ENCODE peak calls at places on chromosomes 11 and 22, in eight cellular contexts. L is K562, U is RWPE2, T is neural progenitor cell, P is heart right ventricle, Q is astrocyte of the spinal cord, G is ovary, O is pancreas. K is an unnamed sample.

GRCh38 chr22:28116261-28116673 is 197.2 kb upstream of the PITPNB start:
- DNase-seq in L (no peak), U (peak; percentile 84), T (no peak), P (peak; percentile 27), Q (peak; percentile 90), G (peak; percentile 56), O (peak; percentile 29), K (no peak)

GRCh38 chr11:57205046-57205671 is 23.4 kb downstream of the LRRC55 start:
- DNase-seq in L (no peak), U (no peak), T (no peak), P (peak; percentile 30), Q (peak; percentile 26), G (no peak), O (no peak), K (no peak)

GRCh38 chr11:84825140-84825539 is 802.0 kb downstream of the DLG2 start:
- DNase-seq in L (no peak), U (no peak), T (no peak), P (no peak), Q (no peak), G (no peak), O (no peak), K (no peak)

GRCh38 chr22:20940178-20940790 is 23.1 kb downstream of the CRKL start:
- DNase-seq in L (no peak), U (no peak), T (no peak), P (no peak), Q (no peak), G (no peak), O (no peak), K (no peak)

GRCh38 chr11:69558519-69558941 is 77.1 kb downstream of the LINC01488 start:
- DNase-seq in L (no peak), U (no peak), T (no peak), P (no peak), Q (no peak), G (no peak), O (no peak), K (no peak)

GRCh38 chr22:46007848-46008261 is 30.9 kb upstream of the WNT7B start:
- DNase-seq in L (no peak), U (peak; percentile 90), T (no peak), P (peak; percentile 85), Q (peak; percentile 92), G (peak; percentile 89), O (no peak), K (no peak)

GRCh38 chr22:29784451-29785361 is 17.5 kb downstream of the UQCR10 start:
- DNase-seq in L (no peak), U (no peak), T (no peak), P (peak; percentile 39), Q (no peak), G (peak; percentile 64), O (peak; percentile 61), K (no peak)

GRCh38 chr11:3807856-3808845 is at the start of gene PGAP2:
- DNase-seq in L (peak; percentile 88), U (no peak), T (peak; percentile 91), P (peak; percentile 72), Q (peak; percentile 31), G (peak; percentile 47), O (peak; percentile 73), K (peak; percentile 62)

GRCh38 chr22:17100621-17101020 is 15.8 kb downstream of the IL17RA start:
- DNase-seq in L (no peak), U (no peak), T (no peak), P (no peak), Q (no peak), G (no peak), O (no peak), K (no peak)

GRCh38 chr11:91795139-91795887 is 429.3 kb upstream of the FAT3 start:
- DNase-seq in L (no peak), U (no peak), T (no peak), P (no peak), Q (peak; percentile 61), G (no peak), O (no peak), K (no peak)

GRCh38 chr11:16964501-16964900 is 49.7 kb downstream of the PLEKHA7 start:
- DNase-seq in L (no peak), U (no peak), T (no peak), P (no peak), Q (no peak), G (no peak), O (no peak), K (no peak)

GRCh38 chr11:120929664-120930154 is 94.2 kb upstream of the TBCEL start:
- DNase-seq in L (peak; percentile 80), U (no peak), T (peak; percentile 90), P (no peak), Q (peak; percentile 8), G (no peak), O (peak; percentile 21), K (peak; percentile 85)

GRCh38 chr11:120929090-120929489 is 94.8 kb upstream of the TBCEL start:
- DNase-seq in L (no peak), U (no peak), T (no peak), P (no peak), Q (no peak), G (no peak), O (no peak), K (no peak)

GRCh38 chr11:120932305-120932905 is 91.5 kb upstream of the TBCEL start:
- DNase-seq in L (no peak), U (no peak), T (peak; percentile 34), P (no peak), Q (no peak), G (no peak), O (no peak), K (no peak)

GRCh38 chr11:120928506-120929062 is 95.3 kb upstream of the TBCEL start:
- DNase-seq in L (no peak), U (no peak), T (no peak), P (no peak), Q (no peak), G (no peak), O (no peak), K (no peak)

GRCh38 chr11:120931057-120931779 is 92.7 kb upstream of the TBCEL start:
- DNase-seq in L (peak; percentile 24), U (no peak), T (no peak), P (no peak), Q (no peak), G (no peak), O (no peak), K (peak; percentile 45)
- TF ChIP-seq CTCF in L (peak; percentile 3), U (no peak), T (no peak), P (no peak), Q (peak; percentile 5), G (no peak), O (no peak), K (peak; percentile 36)

GRCh38 chr11:20032127-20032526 is 128.1 kb downstream of the DBX1 start:
- DNase-seq in L (no peak), U (no peak), T (no peak), P (no peak), Q (no peak), G (no peak), O (no peak), K (no peak)

GRCh38 chr11:20032577-20033265 is 127.6 kb downstream of the DBX1 start:
- DNase-seq in L (no peak), U (no peak), T (no peak), P (no peak), Q (no peak), G (no peak), O (no peak), K (no peak)

GRCh38 chr11:20029193-20029592 is 131.1 kb downstream of the DBX1 start:
- DNase-seq in L (no peak), U (no peak), T (no peak), P (no peak), Q (no peak), G (no peak), O (no peak), K (no peak)

GRCh38 chr11:20030472-20030871 is 129.8 kb downstream of the DBX1 start:
- DNase-seq in L (no peak), U (no peak), T (no peak), P (no peak), Q (no peak), G (no peak), O (no peak), K (no peak)

GRCh38 chr11:20031155-20032001 is 128.9 kb downstream of the DBX1 start:
- DNase-seq in L (no peak), U (no peak), T (peak; percentile 37), P (no peak), Q (peak; percentile 95), G (no peak), O (no peak), K (no peak)
- H3K4me3 ChIP-seq in L (no peak overlapping the region), U (no peak overlapping the region), T (no peak overlapping the region), P (no peak overlapping the region), Q (no peak overlapping the region), G (no peak overlapping the region), O (no peak overlapping the region), K (no peak overlapping the region)

DNA sequence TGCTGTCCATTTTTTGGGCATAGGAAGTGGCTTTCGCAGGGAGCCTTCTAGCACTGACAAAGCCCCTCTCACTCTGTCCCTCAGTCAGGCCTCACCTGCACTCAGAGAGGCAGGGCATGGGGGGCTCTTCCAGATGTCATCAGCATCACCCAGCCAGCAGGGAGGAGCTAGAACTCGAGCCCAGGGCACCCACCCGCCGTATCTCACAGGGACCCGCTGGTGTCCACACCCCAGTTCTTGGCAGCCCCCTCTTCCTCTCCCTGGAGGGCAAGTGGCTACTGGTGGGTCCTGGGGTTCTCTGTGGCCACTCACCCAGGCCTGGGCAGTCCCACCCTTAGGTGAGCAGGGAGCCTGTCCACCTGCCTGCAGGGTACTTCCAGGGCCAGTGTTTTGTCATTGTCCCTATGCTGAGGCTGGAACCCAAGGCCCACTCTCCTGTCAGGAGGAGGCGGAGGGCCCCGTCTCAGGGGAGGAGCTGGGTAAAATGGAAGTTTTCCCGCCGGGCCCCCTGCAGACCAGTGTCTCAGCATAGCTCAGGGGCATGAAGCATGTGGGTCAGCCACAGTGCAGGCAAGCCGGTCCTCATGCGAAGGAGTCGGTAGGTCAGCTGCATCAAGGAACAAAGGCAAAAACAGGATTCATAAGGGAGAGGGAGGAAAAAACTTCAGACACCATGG is 21.8 kb downstream of the MYO7A start:
- DNase-seq in L (no peak), U (no peak), T (no peak), P (no peak), Q (no peak), G (no peak), O (no peak), K (no peak)
- TF ChIP-seq CTCF in L (no peak), U (no peak), T (no peak), P (no peak), Q (no peak), G (no peak), O (no peak), K (no peak)

GRCh38 chr11:114297806-114298700 is 1.9 kb downstream of the NNMT start:
- DNase-seq in L (no peak), U (no peak), T (no peak), P (no peak), Q (peak; percentile 43), G (no peak), O (no peak), K (no peak)
- H3K4me3 ChIP-seq in L (no peak overlapping the region), U (peak overlapping the region; percentile 37), T (no peak overlapping the region), P (peak overlapping the region; percentile 60), Q (peak overlapping the region; percentile 80), G (peak overlapping the region; percentile 36), O (no peak overlapping the region), K (no peak overlapping the region)

K was measured in GM12865.